ENCODE peak calls at places on chromosome 10, in seven cellular contexts. P is HCT116, E is fibroblast of lung, A is H1, D is GM23248, W is HepG2, Z is PC-3. K is an unnamed sample.

GRCh38 chr10:66931340-66931948 is 5.6 kb downstream of the LRRTM3 start:
- DNase-seq in P (peak; percentile 55), E (peak; percentile 85), A (no peak), D (peak; percentile 62), W (peak; percentile 43), Z (peak; percentile 97), K (peak; percentile 5)

GRCh38 chr10:120980316-120980975 is 129.3 kb downstream of the WDR11 start:
- DNase-seq in P (no peak), A (no peak), E (no peak), Z (no peak), D (no peak), W (no peak), K (no peak)

GRCh38 chr10:95196053-95196452 is 2.0 kb downstream of the ACSM6 start:
- DNase-seq in P (no peak), W (no peak), D (no peak), E (no peak), Z (no peak), A (no peak), K (no peak)

GRCh38 chr10:1508096-1508495 is 229.2 kb downstream of the ADARB2 start:
- DNase-seq in D (no peak), A (no peak), P (no peak), Z (no peak), E (no peak), W (no peak), K (no peak)

GRCh38 chr10:82811621-82812020 is 936.6 kb downstream of the NRG3 start:
- DNase-seq in P (no peak), D (peak; percentile 32), A (peak; percentile 7), W (no peak), E (no peak), Z (no peak), K (no peak)

GRCh38 chr10:130160775-130161174 is 24.6 kb downstream of the GLRX3 start:
- DNase-seq in P (no peak), E (peak; percentile 15), Z (no peak), D (no peak), W (no peak), A (no peak), K (no peak)

GRCh38 chr10:119829429-119829828 is 43.2 kb downstream of the MCMBP start:
- DNase-seq in D (no peak), A (no peak), W (no peak), E (no peak), Z (no peak), P (no peak), K (no peak)

GRCh38 chr10:132264306-132264950 is 43.3 kb downstream of the STK32C start:
- DNase-seq in W (no peak), A (no peak), Z (no peak), P (no peak), E (no peak), D (no peak), K (no peak)

GRCh38 chr10:125001313-125002043 is 59.6 kb downstream of the ZRANB1 start:
- DNase-seq in W (no peak), P (no peak), D (no peak), Z (no peak), A (no peak), E (peak; percentile 34), K (no peak)

GRCh38 chr10:113780681-113781250 is 29.3 kb downstream of the PLEKHS1 start:
- DNase-seq in D (no peak), E (no peak), Z (no peak), W (no peak), P (no peak), A (no peak), K (no peak)

GRCh38 chr10:3226960-3227724 is 54.6 kb upstream of the PITRM1 start:
- DNase-seq in A (no peak), E (peak; percentile 23), Z (peak; percentile 79), P (peak; percentile 60), D (peak; percentile 92), W (no peak), K (no peak)

GRCh38 chr10:42953684-42954674 is 122.9 kb upstream of the RET start:
- DNase-seq in Z (no peak), W (no peak), P (no peak), E (no peak), A (no peak), D (no peak), K (no peak)

GRCh38 chr10:6694447-6695155 is 114.5 kb upstream of the PRKCQ start:
- DNase-seq in E (no peak), P (no peak), W (no peak), Z (no peak), A (no peak), D (peak; percentile 52), K (no peak)

GRCh38 chr10:75827591-75827990 is 396.2 kb downstream of the LRMDA start:
- DNase-seq in A (no peak), P (no peak), Z (no peak), W (no peak), E (peak; percentile 80), D (no peak), K (no peak)

GRCh38 chr10:69333205-69333604 is 54.9 kb downstream of the HK1 start:
- DNase-seq in Z (peak; percentile 98), E (no peak), A (no peak), P (no peak), W (no peak), D (peak; percentile 50), K (no peak)

GRCh38 chr10:101896466-101896865 is 52.9 kb upstream of the KCNIP2 start:
- DNase-seq in D (peak; percentile 24), P (no peak), E (no peak), Z (no peak), A (no peak), W (no peak), K (no peak)

GRCh38 chr10:124530816-124531215 is 69.2 kb downstream of the LHPP start:
- DNase-seq in D (no peak), P (no peak), A (no peak), Z (no peak), W (no peak), E (no peak), K (no peak)

GRCh38 chr10:22629126-22629525 is 85.3 kb downstream of the PIP4K2A start:
- DNase-seq in D (peak; percentile 69), A (no peak), P (no peak), Z (peak; percentile 40), W (no peak), E (no peak), K (no peak)

GRCh38 chr10:123351715-123352114 is 197.5 kb downstream of the BUB3 start:
- DNase-seq in P (no peak), Z (no peak), W (no peak), E (no peak), A (no peak), D (no peak), K (no peak)

GRCh38 chr10:108450280-108450679 is 1285.8 kb upstream of the SORCS1 start:
- DNase-seq in P (no peak), E (no peak), A (no peak), D (no peak), W (no peak), Z (peak; percentile 51), K (no peak)

GRCh38 chr10:17001297-17001744 is 128.3 kb downstream of the CUBN start:
- DNase-seq in A (no peak), P (no peak), W (no peak), E (peak; percentile 31), D (peak; percentile 52), Z (peak; percentile 36), K (no peak)

GRCh38 chr10:17004801-17005380 is 124.7 kb downstream of the CUBN start:
- DNase-seq in W (no peak), D (no peak), Z (no peak), E (no peak), A (no peak), P (no peak), K (no peak)

GRCh38 chr10:17001961-17002749 is 127.5 kb downstream of the CUBN start:
- DNase-seq in D (peak; percentile 95), A (no peak), P (no peak), Z (no peak), E (peak; percentile 99), W (no peak), K (no peak)

GRCh38 chr10:17003666-17004065 is 125.9 kb downstream of the CUBN start:
- DNase-seq in P (no peak), E (no peak), W (no peak), A (no peak), Z (no peak), D (peak; percentile 82), K (no peak)

GRCh38 chr10:17003151-17003550 is 126.5 kb downstream of the CUBN start:
- DNase-seq in Z (no peak), W (no peak), E (peak; percentile 85), A (no peak), D (peak; percentile 93), P (no peak), K (peak; percentile 67)
- H3K4me2 ChIP-seq in Z (no peak overlapping the region), W (no peak overlapping the region), E (no peak overlapping the region), A (no peak overlapping the region), D (peak overlapping the region; percentile 73), P (no peak overlapping the region), K (peak overlapping the region; percentile 44)

GRCh38 chr10:97355571-97355975 is 21.0 kb upstream of the FRAT2 start:
- DNase-seq in E (no peak), A (no peak), Z (no peak), P (no peak), D (peak; percentile 18), W (no peak), K (no peak)
- H3K4me2 ChIP-seq in E (no peak overlapping the region), A (no peak overlapping the region), Z (no peak overlapping the region), P (no peak overlapping the region), D (no peak overlapping the region), W (no peak overlapping the region), K (no peak overlapping the region)

GRCh38 chr10:78407009-78407711 is 373.5 kb downstream of the RPS24 start:
- DNase-seq in P (peak; percentile 90), A (peak; percentile 92), Z (peak; percentile 100), D (no peak), W (peak; percentile 20), E (peak; percentile 90), K (no peak)
- H3K4me2 ChIP-seq in P (peak overlapping the region; percentile 87), A (peak overlapping the region; percentile 99), Z (peak overlapping the region; percentile 70), D (no peak overlapping the region), W (peak overlapping the region; percentile 58), E (peak overlapping the region; percentile 44), K (no peak overlapping the region)

GRCh38 chr10:34791947-34792346 is 23.1 kb downstream of the PARD3 start:
- DNase-seq in Z (no peak), A (no peak), D (no peak), E (no peak), P (no peak), W (no peak), K (no peak)

GRCh38 chr10:34786464-34786863 is 28.6 kb downstream of the PARD3 start:
- DNase-seq in E (no peak), Z (peak; percentile 59), P (no peak), W (no peak), D (peak; percentile 45), A (no peak), K (no peak)

GRCh38 chr10:34791228-34791627 is 23.9 kb downstream of the PARD3 start:
- DNase-seq in P (no peak), Z (no peak), E (no peak), D (no peak), A (no peak), W (no peak), K (no peak)

GRCh38 chr10:34792881-34793280 is 22.2 kb downstream of the PARD3 start:
- DNase-seq in Z (no peak), P (no peak), W (no peak), A (no peak), E (no peak), D (no peak), K (no peak)

DNA sequence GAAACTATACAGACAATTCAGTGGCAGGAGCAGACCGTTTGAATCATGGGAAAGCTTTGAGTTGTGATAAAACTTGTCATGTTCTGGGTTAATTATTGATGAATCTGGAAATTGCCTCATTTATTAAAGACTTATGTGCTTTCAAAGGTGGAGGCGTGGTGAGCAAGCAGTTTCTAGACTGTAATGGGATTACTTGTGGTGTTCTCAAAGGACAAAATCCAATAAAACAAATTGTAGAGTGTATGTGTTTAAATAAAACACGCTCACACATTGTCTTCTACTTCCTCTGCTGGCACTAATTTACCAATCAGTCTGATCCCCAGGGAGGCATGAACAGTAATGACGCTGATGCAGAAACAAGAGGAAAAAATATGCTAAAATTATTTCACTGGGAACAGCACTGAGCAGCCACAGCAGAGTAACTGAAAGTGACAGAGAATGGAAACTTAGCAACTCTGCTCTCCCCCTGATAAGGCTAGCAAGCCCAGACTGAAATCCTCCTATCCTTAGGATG is 25.0 kb downstream of the PARD3 start:
- DNase-seq in W (peak; percentile 39), A (no peak), E (no peak), Z (no peak), D (peak; percentile 44), P (no peak), K (no peak)
- H3K4me2 ChIP-seq in W (no peak overlapping the region), A (no peak overlapping the region), E (no peak overlapping the region), Z (no peak overlapping the region), D (peak overlapping the region; percentile 4), P (no peak overlapping the region), K (no peak overlapping the region)

K was measured in DND-41.